ENCODE peak calls at places on chromosomes 12 and 14, in four cellular contexts. P is BE2C; V is EL; Y is CD8-positive, alpha-beta memory T cell. S is an unnamed sample.

GRCh38 chr14:54650331-54651017 is 83.5 kb downstream of the SAMD4A start:
- DNase-seq in P (no peak), V (peak), Y (no peak), S (no peak)

GRCh38 chr12:121283841-121284240 is 12.7 kb downstream of the CAMKK2 start:
- DNase-seq in P (no peak), V (no peak), Y (no peak), S (no peak)

GRCh38 chr12:127930122-127930521 is 336.8 kb upstream of the TMEM132C start:
- DNase-seq in P (no peak), V (no peak), Y (no peak), S (no peak)

GRCh38 chr12:3698218-3698974 is 54.5 kb downstream of the CRACR2A start:
- DNase-seq in P (no peak), V (peak), Y (no peak), S (no peak)

GRCh38 chr14:36493761-36494160 is 26.3 kb downstream of the NKX2-1 start:
- DNase-seq in P (no peak), V (no peak), Y (no peak), S (no peak)

GRCh38 chr12:128920468-128920867 is 67.2 kb downstream of the GLT1D1 start:
- DNase-seq in P (no peak), V (no peak), Y (no peak), S (no peak)

GRCh38 chr14:31854508-31855075 is 222.5 kb upstream of the ARHGAP5 start:
- DNase-seq in P (no peak), V (no peak), Y (no peak), S (no peak)

GRCh38 chr12:56375598-56376434 is 13.2 kb upstream of the APOF start:
- DNase-seq in P (no peak), V (no peak), Y (no peak), S (peak)

GRCh38 chr14:56183631-56184157 is 65.5 kb downstream of the PELI2 start:
- DNase-seq in P (no peak), V (no peak), Y (no peak), S (no peak)

GRCh38 chr12:2974560-2974971 is 15.4 kb downstream of the TEAD4 start:
- DNase-seq in P (no peak), V (peak), Y (no peak), S (no peak)

GRCh38 chr12:29225834-29226233 is 76.8 kb downstream of the FAR2 start:
- DNase-seq in P (no peak), V (no peak), Y (no peak), S (no peak)

GRCh38 chr12:12726543-12727093 is 9.4 kb downstream of the CDKN1B start:
- DNase-seq in P (no peak), V (peak), Y (no peak), S (no peak)

GRCh38 chr12:23221066-23221465 is 596.1 kb downstream of the ETNK1 start:
- DNase-seq in P (peak), V (no peak), Y (no peak), S (no peak)

GRCh38 chr12:102095677-102096263 is 24.1 kb downstream of the NUP37 start:
- DNase-seq in P (no peak), V (peak), Y (no peak), S (no peak)

GRCh38 chr12:74890237-74890599 is 319.4 kb downstream of the KCNC2 start:
- DNase-seq in P (no peak), V (peak), Y (no peak), S (no peak)

GRCh38 chr14:102264775-102265174 is 40.2 kb downstream of the MOK start:
- DNase-seq in P (peak), V (no peak), Y (no peak), S (no peak)

GRCh38 chr14:87805315-87805723 is 187.7 kb downstream of the GALC start:
- DNase-seq in P (peak), V (peak), Y (peak), S (peak)

GRCh38 chr12:65944637-65945036 is 120.4 kb downstream of the HMGA2 start:
- DNase-seq in P (no peak), V (no peak), Y (no peak), S (no peak)

GRCh38 chr14:61342486-61342885 is 21.1 kb downstream of the PRKCH start:
- DNase-seq in P (no peak), V (no peak), Y (peak), S (peak)

GRCh38 chr12:65882504-65882903 is 58.2 kb downstream of the HMGA2 start:
- DNase-seq in P (no peak), V (no peak), Y (no peak), S (no peak)

GRCh38 chr12:51879102-51879501 is 8.8 kb upstream of the ANKRD33 start:
- DNase-seq in P (no peak), V (no peak), Y (no peak), S (no peak)

GRCh38 chr12:31221566-31221945 is 104.4 kb downstream of the SINHCAF start:
- DNase-seq in P (no peak), V (no peak), Y (no peak), S (no peak)

GRCh38 chr14:52801014-52801708 is 9.8 kb upstream of the GNPNAT1 start:
- DNase-seq in P (no peak), V (peak), Y (no peak), S (no peak)

GRCh38 chr12:42742691-42743090 is 153.1 kb upstream of the PRICKLE1 start:
- DNase-seq in P (no peak), V (no peak), Y (no peak), S (no peak)

GRCh38 chr12:54437243-54437642 is 18.2 kb upstream of the ITGA5 start:
- DNase-seq in P (no peak), V (no peak), Y (no peak), S (no peak)

GRCh38 chr14:21612324-21612723 is 22.4 kb downstream of the OR10G2 start:
- DNase-seq in P (no peak), V (peak), Y (no peak), S (no peak)

GRCh38 chr14:62592877-62593276 is 452.4 kb downstream of the KCNH5 start:
- DNase-seq in P (no peak), V (peak), Y (no peak), S (no peak)

GRCh38 chr12:124740691-124741137 is 123.0 kb downstream of the SCARB1 start:
- DNase-seq in P (peak), V (peak), Y (no peak), S (no peak)

GRCh38 chr14:55710506-55711041 is 130.6 kb downstream of the KTN1 start:
- DNase-seq in P (no peak), V (no peak), Y (no peak), S (no peak)

GRCh38 chr12:53147181-53147580 is 33.3 kb upstream of the ZNF740 start:
- DNase-seq in P (no peak), V (no peak), Y (no peak), S (no peak)